ENCODE peak calls at places on chromosomes 13 and 19, in ten cellular contexts. One of them, this sample, is unnamed.

GRCh38 chr13:35164324-35164932 is 222.4 kb downstream of the NBEA start:
- DNase-seq in hippocampal formation: peak
- DNase-seq in H4: peak
- DNase-seq in GM12892: no peak
- DNase-seq in ascending aorta: no peak
- DNase-seq in NCI-H1105 treated with DMSO at 0.1 percent for 48 hours: peak
- DNase-seq in OCI-LY7: peak
- DNase-seq in activated T-cell treated with anti-CD3 and anti-CD28 coated beads for 1 hour: no peak
- DNase-seq in type B pancreatic cell: no peak
- DNase-seq in T-helper 22 cell: no peak
- DNase-seq in this sample: peak

GRCh38 chr19:50510700-50511068 is 307 bp downstream of the JOSD2 start:
- DNase-seq in hippocampal formation: peak
- DNase-seq in H4: no peak
- DNase-seq in GM12892: no peak
- DNase-seq in ascending aorta: no peak
- DNase-seq in NCI-H1105 treated with DMSO at 0.1 percent for 48 hours: peak
- DNase-seq in OCI-LY7: no peak
- DNase-seq in activated T-cell treated with anti-CD3 and anti-CD28 coated beads for 1 hour: no peak
- DNase-seq in type B pancreatic cell: no peak
- DNase-seq in T-helper 22 cell: no peak
- DNase-seq in this sample: peak

GRCh38 chr19:48714759-48715261 is 4.7 kb downstream of the MAMSTR start:
- DNase-seq in hippocampal formation: no peak
- DNase-seq in H4: no peak
- DNase-seq in GM12892: no peak
- DNase-seq in ascending aorta: no peak
- DNase-seq in NCI-H1105 treated with DMSO at 0.1 percent for 48 hours: no peak
- DNase-seq in OCI-LY7: no peak
- DNase-seq in activated T-cell treated with anti-CD3 and anti-CD28 coated beads for 1 hour: no peak
- DNase-seq in type B pancreatic cell: no peak
- DNase-seq in T-helper 22 cell: no peak
- DNase-seq in this sample: no peak

GRCh38 chr13:104024416-104025170 is 958.4 kb upstream of the SLC10A2 start:
- DNase-seq in hippocampal formation: no peak
- DNase-seq in H4: no peak
- DNase-seq in GM12892: no peak
- DNase-seq in ascending aorta: no peak
- DNase-seq in NCI-H1105 treated with DMSO at 0.1 percent for 48 hours: no peak
- DNase-seq in OCI-LY7: no peak
- DNase-seq in activated T-cell treated with anti-CD3 and anti-CD28 coated beads for 1 hour: no peak
- DNase-seq in type B pancreatic cell: no peak
- DNase-seq in T-helper 22 cell: no peak
- DNase-seq in this sample: no peak

GRCh38 chr13:106151056-106151699 is 384.3 kb downstream of the EFNB2 start:
- DNase-seq in hippocampal formation: no peak
- DNase-seq in H4: peak
- DNase-seq in GM12892: no peak
- DNase-seq in ascending aorta: no peak
- DNase-seq in NCI-H1105 treated with DMSO at 0.1 percent for 48 hours: no peak
- DNase-seq in OCI-LY7: no peak
- DNase-seq in activated T-cell treated with anti-CD3 and anti-CD28 coated beads for 1 hour: no peak
- DNase-seq in type B pancreatic cell: no peak
- DNase-seq in T-helper 22 cell: no peak
- DNase-seq in this sample: peak

GRCh38 chr13:96816874-96817273 is 177.4 kb downstream of the OXGR1 start:
- DNase-seq in hippocampal formation: no peak
- DNase-seq in H4: no peak
- DNase-seq in GM12892: no peak
- DNase-seq in ascending aorta: no peak
- DNase-seq in NCI-H1105 treated with DMSO at 0.1 percent for 48 hours: no peak
- DNase-seq in OCI-LY7: no peak
- DNase-seq in activated T-cell treated with anti-CD3 and anti-CD28 coated beads for 1 hour: no peak
- DNase-seq in type B pancreatic cell: no peak
- DNase-seq in T-helper 22 cell: no peak
- DNase-seq in this sample: no peak

GRCh38 chr13:20193924-20194631 is 1.3 kb upstream of the GJB2 start:
- DNase-seq in hippocampal formation: no peak
- DNase-seq in H4: no peak
- DNase-seq in GM12892: no peak
- DNase-seq in ascending aorta: no peak
- DNase-seq in NCI-H1105 treated with DMSO at 0.1 percent for 48 hours: no peak
- DNase-seq in OCI-LY7: no peak
- DNase-seq in activated T-cell treated with anti-CD3 and anti-CD28 coated beads for 1 hour: no peak
- DNase-seq in type B pancreatic cell: no peak
- DNase-seq in T-helper 22 cell: no peak
- DNase-seq in this sample: no peak

GRCh38 chr13:94195715-94196114 is 283.8 kb downstream of the DCT start:
- DNase-seq in hippocampal formation: no peak
- DNase-seq in H4: peak
- DNase-seq in GM12892: no peak
- DNase-seq in ascending aorta: no peak
- DNase-seq in NCI-H1105 treated with DMSO at 0.1 percent for 48 hours: no peak
- DNase-seq in OCI-LY7: no peak
- DNase-seq in activated T-cell treated with anti-CD3 and anti-CD28 coated beads for 1 hour: no peak
- DNase-seq in type B pancreatic cell: no peak
- DNase-seq in T-helper 22 cell: no peak
- DNase-seq in this sample: peak

GRCh38 chr13:76017861-76018556 is 381.9 kb downstream of the LMO7 start:
- DNase-seq in hippocampal formation: no peak
- DNase-seq in H4: no peak
- DNase-seq in GM12892: no peak
- DNase-seq in ascending aorta: no peak
- DNase-seq in NCI-H1105 treated with DMSO at 0.1 percent for 48 hours: no peak
- DNase-seq in OCI-LY7: no peak
- DNase-seq in activated T-cell treated with anti-CD3 and anti-CD28 coated beads for 1 hour: no peak
- DNase-seq in type B pancreatic cell: no peak
- DNase-seq in T-helper 22 cell: no peak
- DNase-seq in this sample: no peak

GRCh38 chr13:60335531-60335930 is 61.5 kb upstream of the TDRD3 start:
- DNase-seq in hippocampal formation: peak
- DNase-seq in H4: no peak
- DNase-seq in GM12892: no peak
- DNase-seq in ascending aorta: no peak
- DNase-seq in NCI-H1105 treated with DMSO at 0.1 percent for 48 hours: peak
- DNase-seq in OCI-LY7: peak
- DNase-seq in activated T-cell treated with anti-CD3 and anti-CD28 coated beads for 1 hour: no peak
- DNase-seq in type B pancreatic cell: no peak
- DNase-seq in T-helper 22 cell: no peak
- DNase-seq in this sample: no peak

GRCh38 chr13:45055198-45055901 is 65.0 kb upstream of the GTF2F2 start:
- DNase-seq in hippocampal formation: peak
- DNase-seq in H4: peak
- DNase-seq in GM12892: no peak
- DNase-seq in ascending aorta: no peak
- DNase-seq in NCI-H1105 treated with DMSO at 0.1 percent for 48 hours: no peak
- DNase-seq in OCI-LY7: no peak
- DNase-seq in activated T-cell treated with anti-CD3 and anti-CD28 coated beads for 1 hour: no peak
- DNase-seq in type B pancreatic cell: no peak
- DNase-seq in T-helper 22 cell: no peak
- DNase-seq in this sample: peak

GRCh38 chr13:97339019-97339988 is 94.7 kb upstream of the RAP2A start:
- DNase-seq in hippocampal formation: peak
- DNase-seq in H4: no peak
- DNase-seq in GM12892: no peak
- DNase-seq in ascending aorta: no peak
- DNase-seq in NCI-H1105 treated with DMSO at 0.1 percent for 48 hours: no peak
- DNase-seq in OCI-LY7: no peak
- DNase-seq in activated T-cell treated with anti-CD3 and anti-CD28 coated beads for 1 hour: no peak
- DNase-seq in type B pancreatic cell: no peak
- DNase-seq in T-helper 22 cell: no peak
- DNase-seq in this sample: no peak

GRCh38 chr13:33244210-33244906 is 41.2 kb downstream of the STARD13 start:
- DNase-seq in hippocampal formation: no peak
- DNase-seq in H4: no peak
- DNase-seq in GM12892: no peak
- DNase-seq in ascending aorta: no peak
- DNase-seq in NCI-H1105 treated with DMSO at 0.1 percent for 48 hours: no peak
- DNase-seq in OCI-LY7: no peak
- DNase-seq in activated T-cell treated with anti-CD3 and anti-CD28 coated beads for 1 hour: no peak
- DNase-seq in type B pancreatic cell: no peak
- DNase-seq in T-helper 22 cell: no peak
- DNase-seq in this sample: no peak

GRCh38 chr13:32476021-32476731 is 48.2 kb upstream of the N4BP2L1 start:
- DNase-seq in hippocampal formation: no peak
- DNase-seq in H4: no peak
- DNase-seq in GM12892: no peak
- DNase-seq in ascending aorta: no peak
- DNase-seq in NCI-H1105 treated with DMSO at 0.1 percent for 48 hours: no peak
- DNase-seq in OCI-LY7: no peak
- DNase-seq in activated T-cell treated with anti-CD3 and anti-CD28 coated beads for 1 hour: no peak
- DNase-seq in type B pancreatic cell: no peak
- DNase-seq in T-helper 22 cell: no peak
- DNase-seq in this sample: no peak

GRCh38 chr13:33272531-33273124 is 12.9 kb downstream of the STARD13 start:
- DNase-seq in hippocampal formation: no peak
- DNase-seq in H4: no peak
- DNase-seq in GM12892: no peak
- DNase-seq in ascending aorta: no peak
- DNase-seq in NCI-H1105 treated with DMSO at 0.1 percent for 48 hours: no peak
- DNase-seq in OCI-LY7: no peak
- DNase-seq in activated T-cell treated with anti-CD3 and anti-CD28 coated beads for 1 hour: no peak
- DNase-seq in type B pancreatic cell: no peak
- DNase-seq in T-helper 22 cell: no peak
- DNase-seq in this sample: no peak

GRCh38 chr19:15112385-15112784 is 5.2 kb downstream of the SYDE1 start:
- DNase-seq in hippocampal formation: no peak
- DNase-seq in H4: no peak
- DNase-seq in GM12892: no peak
- DNase-seq in ascending aorta: no peak
- DNase-seq in NCI-H1105 treated with DMSO at 0.1 percent for 48 hours: no peak
- DNase-seq in OCI-LY7: peak
- DNase-seq in activated T-cell treated with anti-CD3 and anti-CD28 coated beads for 1 hour: no peak
- DNase-seq in type B pancreatic cell: no peak
- DNase-seq in T-helper 22 cell: no peak
- DNase-seq in this sample: no peak

GRCh38 chr19:10335149-10336053 is 2.1 kb upstream of the RAVER1 start:
- DNase-seq in hippocampal formation: no peak
- DNase-seq in H4: no peak
- DNase-seq in GM12892: peak
- DNase-seq in ascending aorta: no peak
- DNase-seq in NCI-H1105 treated with DMSO at 0.1 percent for 48 hours: no peak
- DNase-seq in OCI-LY7: no peak
- DNase-seq in activated T-cell treated with anti-CD3 and anti-CD28 coated beads for 1 hour: no peak
- DNase-seq in type B pancreatic cell: no peak
- DNase-seq in T-helper 22 cell: no peak
- DNase-seq in this sample: no peak

GRCh38 chr19:2049741-2050348 is 1.2 kb downstream of the MKNK2 start:
- DNase-seq in hippocampal formation: peak
- DNase-seq in H4: peak
- DNase-seq in GM12892: peak
- DNase-seq in ascending aorta: peak
- DNase-seq in NCI-H1105 treated with DMSO at 0.1 percent for 48 hours: peak
- DNase-seq in OCI-LY7: peak
- DNase-seq in activated T-cell treated with anti-CD3 and anti-CD28 coated beads for 1 hour: peak
- DNase-seq in type B pancreatic cell: no peak
- DNase-seq in T-helper 22 cell: peak
- DNase-seq in this sample: peak

GRCh38 chr13:81596224-81596753 is 1255.4 kb upstream of the SPRY2 start:
- DNase-seq in hippocampal formation: no peak
- DNase-seq in H4: no peak
- DNase-seq in GM12892: no peak
- DNase-seq in ascending aorta: no peak
- DNase-seq in NCI-H1105 treated with DMSO at 0.1 percent for 48 hours: no peak
- DNase-seq in OCI-LY7: no peak
- DNase-seq in activated T-cell treated with anti-CD3 and anti-CD28 coated beads for 1 hour: no peak
- DNase-seq in type B pancreatic cell: no peak
- DNase-seq in T-helper 22 cell: no peak
- DNase-seq in this sample: no peak

GRCh38 chr13:60347174-60347573 is 49.8 kb upstream of the TDRD3 start:
- DNase-seq in hippocampal formation: no peak
- DNase-seq in H4: no peak
- DNase-seq in GM12892: no peak
- DNase-seq in ascending aorta: no peak
- DNase-seq in NCI-H1105 treated with DMSO at 0.1 percent for 48 hours: no peak
- DNase-seq in OCI-LY7: no peak
- DNase-seq in activated T-cell treated with anti-CD3 and anti-CD28 coated beads for 1 hour: no peak
- DNase-seq in type B pancreatic cell: no peak
- DNase-seq in T-helper 22 cell: no peak
- DNase-seq in this sample: no peak

GRCh38 chr13:46803586-46803985 is 6.6 kb upstream of the ESD start:
- DNase-seq in hippocampal formation: no peak
- DNase-seq in H4: no peak
- DNase-seq in GM12892: no peak
- DNase-seq in ascending aorta: no peak
- DNase-seq in NCI-H1105 treated with DMSO at 0.1 percent for 48 hours: no peak
- DNase-seq in OCI-LY7: no peak
- DNase-seq in activated T-cell treated with anti-CD3 and anti-CD28 coated beads for 1 hour: no peak
- DNase-seq in type B pancreatic cell: no peak
- DNase-seq in T-helper 22 cell: no peak
- DNase-seq in this sample: no peak

GRCh38 chr13:31485183-31485582 is 254.1 kb upstream of the RXFP2 start:
- DNase-seq in hippocampal formation: no peak
- DNase-seq in H4: no peak
- DNase-seq in GM12892: no peak
- DNase-seq in ascending aorta: no peak
- DNase-seq in NCI-H1105 treated with DMSO at 0.1 percent for 48 hours: no peak
- DNase-seq in OCI-LY7: no peak
- DNase-seq in activated T-cell treated with anti-CD3 and anti-CD28 coated beads for 1 hour: no peak
- DNase-seq in type B pancreatic cell: no peak
- DNase-seq in T-helper 22 cell: no peak
- DNase-seq in this sample: no peak

GRCh38 chr19:28737021-28737525 is 475.9 kb downstream of the UQCRFS1 start:
- DNase-seq in hippocampal formation: peak
- DNase-seq in H4: no peak
- DNase-seq in GM12892: no peak
- DNase-seq in ascending aorta: no peak
- DNase-seq in NCI-H1105 treated with DMSO at 0.1 percent for 48 hours: peak
- DNase-seq in OCI-LY7: peak
- DNase-seq in activated T-cell treated with anti-CD3 and anti-CD28 coated beads for 1 hour: no peak
- DNase-seq in type B pancreatic cell: no peak
- DNase-seq in T-helper 22 cell: no peak
- DNase-seq in this sample: peak

GRCh38 chr13:101424381-101425155 is 8.3 kb upstream of the NALCN start:
- DNase-seq in hippocampal formation: peak
- DNase-seq in H4: no peak
- DNase-seq in GM12892: no peak
- DNase-seq in ascending aorta: no peak
- DNase-seq in NCI-H1105 treated with DMSO at 0.1 percent for 48 hours: no peak
- DNase-seq in OCI-LY7: no peak
- DNase-seq in activated T-cell treated with anti-CD3 and anti-CD28 coated beads for 1 hour: no peak
- DNase-seq in type B pancreatic cell: no peak
- DNase-seq in T-helper 22 cell: no peak
- DNase-seq in this sample: no peak

GRCh38 chr13:94061316-94061715 is 418.2 kb downstream of the DCT start:
- DNase-seq in hippocampal formation: no peak
- DNase-seq in H4: peak
- DNase-seq in GM12892: no peak
- DNase-seq in ascending aorta: no peak
- DNase-seq in NCI-H1105 treated with DMSO at 0.1 percent for 48 hours: no peak
- DNase-seq in OCI-LY7: no peak
- DNase-seq in activated T-cell treated with anti-CD3 and anti-CD28 coated beads for 1 hour: no peak
- DNase-seq in type B pancreatic cell: no peak
- DNase-seq in T-helper 22 cell: no peak
- DNase-seq in this sample: no peak

GRCh38 chr19:5850189-5850588 is 1.1 kb downstream of the FUT3 start:
- DNase-seq in hippocampal formation: no peak
- DNase-seq in H4: no peak
- DNase-seq in GM12892: no peak
- DNase-seq in ascending aorta: no peak
- DNase-seq in NCI-H1105 treated with DMSO at 0.1 percent for 48 hours: no peak
- DNase-seq in OCI-LY7: no peak
- DNase-seq in activated T-cell treated with anti-CD3 and anti-CD28 coated beads for 1 hour: no peak
- DNase-seq in type B pancreatic cell: no peak
- DNase-seq in T-helper 22 cell: no peak
- DNase-seq in this sample: no peak

GRCh38 chr19:6705931-6706632 is 14.4 kb downstream of the C3 start:
- DNase-seq in hippocampal formation: no peak
- DNase-seq in H4: no peak
- DNase-seq in GM12892: no peak
- DNase-seq in ascending aorta: no peak
- DNase-seq in NCI-H1105 treated with DMSO at 0.1 percent for 48 hours: no peak
- DNase-seq in OCI-LY7: no peak
- DNase-seq in activated T-cell treated with anti-CD3 and anti-CD28 coated beads for 1 hour: no peak
- DNase-seq in type B pancreatic cell: no peak
- DNase-seq in T-helper 22 cell: no peak
- DNase-seq in this sample: no peak

GRCh38 chr13:29441301-29441700 is 154.2 kb downstream of the SLC7A1 start:
- DNase-seq in hippocampal formation: no peak
- DNase-seq in H4: no peak
- DNase-seq in GM12892: no peak
- DNase-seq in ascending aorta: no peak
- DNase-seq in NCI-H1105 treated with DMSO at 0.1 percent for 48 hours: no peak
- DNase-seq in OCI-LY7: no peak
- DNase-seq in activated T-cell treated with anti-CD3 and anti-CD28 coated beads for 1 hour: no peak
- DNase-seq in type B pancreatic cell: no peak
- DNase-seq in T-helper 22 cell: no peak
- DNase-seq in this sample: no peak

This sample was measured in HTR-8/SVneo.